ENCODE peak calls at places on chromosomes 12 and 14, in eight cellular contexts. W is stimulated activated CD4-positive, alpha-beta T cell treated with anti-CD3 and anti-CD28 coated beads, TNF-alpha, amount 100 ng/mL, for 48 hours; Z is astrocyte; T is OCI-LY7; V is stimulated activated effector memory CD8-positive, alpha-beta T cell treated with anti-CD3 and anti-CD28 coated beads, Interleukin-12 subunit alpha, Interleukin-12 subunit beta, amount 100 ng/mL, for 72 hours; X is kidney; U is HuH-7.5; A is mucosa of descending colon. K is an unnamed sample.
A peak's percentile ranks its signal among the peaks of the same experiment; 100 is the strongest.

GRCh38 chr12:57124259-57124877 is 3.9 kb upstream of the LRP1 start:
- DNase-seq in W (peak; percentile 73), Z (no peak), T (peak; percentile 78), V (peak; percentile 67), X (no peak), U (no peak), A (peak; percentile 91), K (peak; percentile 59)

GRCh38 chr14:86646688-86647687 is 1117.0 kb downstream of the FLRT2 start:
- DNase-seq in W (no peak), Z (peak; percentile 4), T (peak; percentile 23), V (no peak), X (no peak), U (no peak), A (no peak), K (no peak)

GRCh38 chr12:25875661-25876060 is 82.8 kb upstream of the RASSF8 start:
- DNase-seq in W (no peak), Z (no peak), T (no peak), V (no peak), X (no peak), U (no peak), A (no peak), K (no peak)

GRCh38 chr12:33438890-33439586 is 581 bp downstream of the SYT10 start:
- DNase-seq in W (no peak), Z (no peak), T (no peak), V (no peak), X (peak; percentile 72), U (no peak), A (no peak), K (no peak)

GRCh38 chr12:105355752-105356151 is 25.3 kb downstream of the C12orf75 start:
- DNase-seq in W (no peak), Z (peak; percentile 77), T (no peak), V (no peak), X (no peak), U (no peak), A (no peak), K (no peak)

GRCh38 chr14:24665440-24665991 is 31.5 kb upstream of the GZMB start:
- DNase-seq in W (no peak), Z (no peak), T (peak; percentile 66), V (peak; percentile 43), X (no peak), U (no peak), A (no peak), K (peak; percentile 53)

GRCh38 chr12:71752887-71753286 is 1.8 kb upstream of the RAB21 start:
- DNase-seq in W (no peak), Z (no peak), T (no peak), V (no peak), X (no peak), U (no peak), A (no peak), K (no peak)

GRCh38 chr12:26126340-26127284 is 1.8 kb upstream of the BHLHE41 start:
- DNase-seq in W (no peak), Z (peak; percentile 77), T (no peak), V (no peak), X (peak; percentile 95), U (peak; percentile 81), A (peak; percentile 86), K (peak; percentile 55)

GRCh38 chr12:112978163-112979081 is at the start of gene OAS2:
- DNase-seq in W (peak; percentile 56), Z (no peak), T (peak; percentile 93), V (peak; percentile 49), X (peak; percentile 79), U (no peak), A (peak; percentile 74), K (peak; percentile 74)

GRCh38 chr12:70721958-70722357 is 84.7 kb upstream of the PTPRB start:
- DNase-seq in W (no peak), Z (no peak), T (no peak), V (no peak), X (no peak), U (no peak), A (no peak), K (no peak)

GRCh38 chr14:96538663-96539317 is 36.6 kb downstream of the PAPOLA start:
- DNase-seq in W (no peak), Z (no peak), T (no peak), V (no peak), X (no peak), U (no peak), A (no peak), K (no peak)

GRCh38 chr12:99386907-99387306 is 260.6 kb upstream of the GARIN6 start:
- DNase-seq in W (no peak), Z (peak; percentile 29), T (peak; percentile 67), V (no peak), X (no peak), U (peak; percentile 10), A (no peak), K (no peak)

GRCh38 chr14:76926521-76927251 is 100.5 kb downstream of the LRRC74A start:
- DNase-seq in W (no peak), Z (no peak), T (peak; percentile 51), V (no peak), X (peak; percentile 80), U (no peak), A (no peak), K (no peak)

GRCh38 chr12:109475993-109476806 is 900 bp downstream of the KCTD10 start:
- DNase-seq in W (no peak), Z (no peak), T (peak; percentile 4), V (no peak), X (no peak), U (no peak), A (peak; percentile 32), K (no peak)

GRCh38 chr12:124049451-124050094 is 76.6 kb downstream of the ZNF664 start:
- DNase-seq in W (no peak), Z (no peak), T (no peak), V (no peak), X (no peak), U (no peak), A (no peak), K (no peak)

GRCh38 chr12:7161811-7162210 is 27.7 kb upstream of the PEX5 start:
- DNase-seq in W (no peak), Z (no peak), T (no peak), V (no peak), X (no peak), U (no peak), A (no peak), K (no peak)

GRCh38 chr12:49647280-49647679 is 23.9 kb downstream of the PRPF40B start:
- DNase-seq in W (no peak), Z (no peak), T (no peak), V (no peak), X (peak; percentile 65), U (no peak), A (no peak), K (no peak)

GRCh38 chr12:107847830-107848229 is 73.3 kb downstream of the ASCL4 start:
- DNase-seq in W (no peak), Z (no peak), T (no peak), V (no peak), X (no peak), U (no peak), A (no peak), K (no peak)

GRCh38 chr14:68143341-68143807 is 323.8 kb downstream of the RAD51B start:
- DNase-seq in W (no peak), Z (peak; percentile 90), T (no peak), V (no peak), X (peak; percentile 78), U (no peak), A (peak; percentile 72), K (no peak)

GRCh38 chr12:99920561-99920960 is 64.2 kb downstream of the ANKS1B start:
- DNase-seq in W (no peak), Z (no peak), T (no peak), V (no peak), X (no peak), U (no peak), A (no peak), K (no peak)

GRCh38 chr14:98957211-98958047 is 314.6 kb downstream of the BCL11B start:
- DNase-seq in W (no peak), Z (peak; percentile 94), T (no peak), V (no peak), X (no peak), U (no peak), A (peak; percentile 50), K (no peak)

GRCh38 chr12:116599285-116600122 is 40.3 kb downstream of the MAP1LC3B2 start:
- DNase-seq in W (peak; percentile 56), Z (peak; percentile 60), T (peak; percentile 67), V (peak; percentile 34), X (peak; percentile 93), U (peak; percentile 46), A (peak; percentile 87), K (peak; percentile 36)

GRCh38 chr12:118187746-118188390 is 51.9 kb downstream of the PEBP1 start:
- DNase-seq in W (no peak), Z (no peak), T (no peak), V (no peak), X (no peak), U (no peak), A (no peak), K (no peak)

GRCh38 chr12:94171595-94171930 is 23.2 kb downstream of the PLXNC1 start:
- DNase-seq in W (no peak), Z (peak; percentile 27), T (no peak), V (no peak), X (no peak), U (no peak), A (no peak), K (no peak)

GRCh38 chr14:61288228-61288627 is 7.1 kb upstream of the TMEM30B start:
- DNase-seq in W (no peak), Z (no peak), T (no peak), V (no peak), X (no peak), U (no peak), A (no peak), K (no peak)

GRCh38 chr14:87643005-87643404 is 350.0 kb downstream of the GALC start:
- DNase-seq in W (no peak), Z (no peak), T (no peak), V (no peak), X (no peak), U (no peak), A (peak; percentile 7), K (no peak)

GRCh38 chr12:10753066-10753465 is 29.9 kb upstream of the YBX3 start:
- DNase-seq in W (no peak), Z (peak; percentile 76), T (no peak), V (no peak), X (no peak), U (no peak), A (no peak), K (no peak)

GRCh38 chr14:82528011-82528410 is 994.4 kb upstream of the SEL1L start:
- DNase-seq in W (no peak), Z (no peak), T (no peak), V (no peak), X (no peak), U (no peak), A (no peak), K (no peak)

K was measured in stimulated activated naive B cell treated with anti-CD40 and anti-IgM and Interleukin-4, amounts not matched to agents 10 μg/mL and 1 μg/mL and 100 μg/mL, for 72 hours.